ENCODE peak calls at places on chromosomes 1 and 21, in four cellular contexts. M is esophagus squamous epithelium, I is GM13977, Y is GM12865. N is an unnamed sample.

GRCh38 chr1:11042995-11043874 is 3.8 kb downstream of the MASP2 start:
- DNase-seq in Y (no peak), I (no peak), M (no peak), N (no peak)

GRCh38 chr1:59908682-59909081 is 17.9 kb downstream of the CYP2J2 start:
- DNase-seq in Y (no peak), M (no peak), I (no peak), N (no peak)

GRCh38 chr1:224502459-224503160 is 68.0 kb upstream of the WDR26 start:
- DNase-seq in M (no peak), Y (no peak), I (no peak), N (no peak)

GRCh38 chr1:189697113-189697512 is 780.6 kb downstream of the BRINP3 start:
- DNase-seq in I (no peak), M (no peak), Y (no peak), N (no peak)

GRCh38 chr21:24197956-24198355 is 1409.3 kb downstream of the MRPL39 start:
- DNase-seq in Y (no peak), M (no peak), I (no peak), N (no peak)

GRCh38 chr1:52916241-52916975 is 5.1 kb downstream of the ECHDC2 start:
- DNase-seq in M (no peak), Y (no peak), I (no peak), N (no peak)

GRCh38 chr1:88646852-88647645 is 37.0 kb upstream of the PKN2 start:
- DNase-seq in Y (peak), M (no peak), I (no peak), N (no peak)

GRCh38 chr1:27057801-27058647 is 45.4 kb upstream of the TENT5B start:
- DNase-seq in M (no peak), I (no peak), Y (no peak), N (no peak)

GRCh38 chr1:60637651-60638050 is 444.7 kb upstream of the NFIA start:
- DNase-seq in Y (no peak), M (no peak), I (no peak), N (no peak)

GRCh38 chr1:18114726-18115410 is 7.3 kb downstream of the IGSF21 start:
- DNase-seq in Y (no peak), M (no peak), I (no peak), N (no peak)

GRCh38 chr21:19950347-19950746 is 1047.9 kb upstream of the NCAM2 start:
- DNase-seq in M (no peak), I (no peak), Y (no peak), N (no peak)

GRCh38 chr1:72557446-72558049 is 275.2 kb upstream of the NEGR1 start:
- DNase-seq in M (no peak), I (no peak), Y (peak), N (no peak)

GRCh38 chr1:194813109-194813508 is 1626.7 kb upstream of the B3GALT2 start:
- DNase-seq in I (no peak), Y (no peak), M (no peak), N (no peak)

GRCh38 chr21:18070392-18070791 is 174.2 kb upstream of the CHODL start:
- DNase-seq in I (no peak), Y (no peak), M (no peak), N (no peak)

GRCh38 chr1:154941332-154941995 is 4.9 kb upstream of the PMVK start:
- DNase-seq in I (no peak), M (no peak), Y (peak), N (no peak)

GRCh38 chr1:119829636-119830035 is 18.4 kb upstream of the REG4 start:
- DNase-seq in I (no peak), M (no peak), Y (no peak), N (no peak)

GRCh38 chr1:222452031-222452430 is 95.9 kb downstream of the HHIPL2 start:
- DNase-seq in I (no peak), M (no peak), Y (no peak), N (no peak)

GRCh38 chr1:224800486-224801119 is 128.9 kb upstream of the DNAH14 start:
- DNase-seq in Y (no peak), I (no peak), M (no peak), N (no peak)

GRCh38 chr1:178587975-178588374 is 75.1 kb downstream of the TEX35 start:
- DNase-seq in M (no peak), Y (no peak), I (no peak), N (no peak)
- TF ChIP-seq CTCF in M (no peak), Y (no peak), I (no peak), N (no peak)

GRCh38 chr21:43345046-43345745 is 81.7 kb downstream of the SIK1 start:
- DNase-seq in M (no peak), I (no peak), Y (no peak), N (no peak)

GRCh38 chr21:43343992-43344886 is 82.7 kb downstream of the SIK1 start:
- DNase-seq in M (no peak), I (no peak), Y (no peak), N (no peak)

GRCh38 chr21:43342301-43342881 is 84.5 kb downstream of the SIK1 start:
- DNase-seq in M (no peak), I (no peak), Y (no peak), N (no peak)

GRCh38 chr21:43341349-43342163 is 85.4 kb downstream of the SIK1 start:
- DNase-seq in Y (no peak), M (no peak), I (no peak), N (no peak)

GRCh38 chr21:43343095-43343991 is 83.6 kb downstream of the SIK1 start:
- DNase-seq in M (no peak), I (no peak), Y (no peak), N (no peak)
- TF ChIP-seq CTCF in M (no peak), I (no peak), Y (no peak), N (no peak)

GRCh38 chr1:54768093-54768492 is 3.8 kb upstream of the PARS2 start:
- DNase-seq in M (no peak), Y (peak), I (no peak), N (no peak)
- TF ChIP-seq CTCF in M (no peak), Y (no peak), I (no peak), N (no peak)

GRCh38 chr21:29194847-29195246 is 64.4 kb downstream of the MAP3K7CL start:
- DNase-seq in I (no peak), M (no peak), Y (no peak), N (no peak)

GRCh38 chr21:29196664-29197052 is 66.2 kb downstream of the MAP3K7CL start:
- DNase-seq in M (no peak), Y (peak), I (no peak), N (peak)

GRCh38 chr21:29193907-29194306 is 63.5 kb downstream of the MAP3K7CL start:
- DNase-seq in I (no peak), Y (no peak), M (no peak), N (no peak)

GRCh38 chr21:29194342-29194741 is 63.9 kb downstream of the MAP3K7CL start:
- DNase-seq in I (no peak), M (no peak), Y (no peak), N (no peak)

GRCh38 chr21:29196021-29196663 is 65.7 kb downstream of the MAP3K7CL start:
- DNase-seq in I (peak), M (no peak), Y (peak), N (peak)
- TF ChIP-seq CTCF in I (peak), M (no peak), Y (peak), N (peak)

GRCh38 chr1:203840208-203840808 is 21.1 kb upstream of the SNRPE start:
- DNase-seq in M (no peak), I (no peak), Y (no peak), N (no peak)

GRCh38 chr1:203839081-203839480 is 22.3 kb upstream of the SNRPE start:
- DNase-seq in I (no peak), M (no peak), Y (no peak), N (no peak)

GRCh38 chr1:203835476-203835875 is 25.9 kb upstream of the SNRPE start:
- DNase-seq in M (no peak), Y (no peak), I (no peak), N (no peak)
- TF ChIP-seq CTCF in M (no peak), Y (no peak), I (no peak), N (no peak)

GRCh38 chr1:216562383-216562782 is 139.1 kb upstream of the USH2A start:
- DNase-seq in I (no peak), Y (peak), M (no peak), N (no peak)
- TF ChIP-seq CTCF in I (no peak), Y (peak), M (no peak), N (no peak)

GRCh38 chr1:71295340-71295739 is 214.5 kb upstream of the ZRANB2 start:
- DNase-seq in M (no peak), I (no peak), Y (no peak), N (no peak)
- TF ChIP-seq CTCF in M (no peak), I (no peak), Y (no peak), N (no peak)

DNA sequence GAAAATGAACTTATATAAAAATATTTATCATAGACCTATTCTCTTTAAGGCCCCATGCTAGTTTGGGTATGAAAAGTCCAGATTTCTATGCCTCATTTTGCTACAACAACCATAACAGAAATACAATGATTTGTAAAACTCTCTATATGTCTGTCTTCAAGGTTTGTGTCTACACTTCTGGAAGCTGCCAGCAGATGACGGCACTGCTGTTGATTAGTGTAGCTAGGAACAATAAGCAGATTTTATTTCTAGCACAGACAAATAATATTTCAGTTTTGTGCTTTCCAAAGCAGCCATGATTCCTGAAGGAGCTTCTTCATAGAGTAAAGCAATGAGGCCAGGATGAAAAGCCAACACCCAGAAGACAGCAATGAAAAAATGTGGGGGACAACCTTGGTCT is 779.6 kb upstream of the ADGRL2 start:
- DNase-seq in M (no peak), I (no peak), Y (no peak), N (no peak)
- TF ChIP-seq CTCF in M (no peak), I (no peak), Y (no peak), N (no peak)

GRCh38 chr1:65955071-65955470 is 162.4 kb downstream of the PDE4B start:
- DNase-seq in M (no peak), I (no peak), Y (no peak), N (no peak)
- TF ChIP-seq CTCF in M (no peak), I (no peak), Y (no peak), N (no peak)

GRCh38 chr1:32741067-32741416 is 38.5 kb upstream of the SYNC start:
- DNase-seq in M (no peak), Y (no peak), I (no peak), N (no peak)

GRCh38 chr1:32743380-32744062 is 41.0 kb upstream of the SYNC start:
- DNase-seq in M (no peak), Y (no peak), I (no peak), N (no peak)

GRCh38 chr1:32742132-32742947 is 39.8 kb upstream of the SYNC start:
- DNase-seq in M (no peak), Y (no peak), I (no peak), N (no peak)

GRCh38 chr1:32742956-32743355 is 40.4 kb upstream of the SYNC start:
- DNase-seq in Y (no peak), I (no peak), M (no peak), N (no peak)

GRCh38 chr1:32741417-32742131 is 39.0 kb upstream of the SYNC start:
- DNase-seq in Y (no peak), I (peak), M (no peak), N (no peak)
- TF ChIP-seq CTCF in Y (peak), I (peak), M (peak), N (no peak)

N was measured in GM10248.